ENCODE peak calls at places on chromosomes 13 and 19, in six cellular contexts. A is NCI-H1105; O is activated CD4-positive, CD25-positive, alpha-beta regulatory T cell; M is HT1080; P is tibial artery; G is GM03348. V is an unnamed sample.

GRCh38 chr19:6534451-6535093 is 3.7 kb downstream of the TNFSF9 start:
- DNase-seq in A (no peak), O (no peak), M (no peak), P (no peak), G (no peak), V (no peak)

GRCh38 chr13:62556973-62557372 is 1141.3 kb upstream of the PCDH20 start:
- DNase-seq in A (no peak), O (no peak), M (peak; percentile 7), P (no peak), G (no peak), V (no peak)

GRCh38 chr13:27482996-27483395 is 32.6 kb upstream of the MTIF3 start:
- DNase-seq in A (no peak), O (no peak), M (peak; percentile 21), P (no peak), G (no peak), V (no peak)

GRCh38 chr13:110347535-110348308 is 40.6 kb downstream of the COL4A2 start:
- DNase-seq in A (no peak), O (no peak), M (peak; percentile 94), P (peak; percentile 82), G (peak; percentile 88), V (peak; percentile 91)

GRCh38 chr19:3730457-3730958 is 22.3 kb downstream of the TJP3 start:
- DNase-seq in A (no peak), O (no peak), M (no peak), P (no peak), G (no peak), V (no peak)

GRCh38 chr13:26867451-26868067 is 107.0 kb upstream of the GPR12 start:
- DNase-seq in A (no peak), O (no peak), M (peak; percentile 7), P (no peak), G (peak; percentile 44), V (peak; percentile 6)

GRCh38 chr19:48844472-48844871 is 8.2 kb upstream of the HSD17B14 start:
- DNase-seq in A (no peak), O (no peak), M (peak; percentile 74), P (no peak), G (peak; percentile 58), V (peak; percentile 62)

GRCh38 chr13:109275848-109276247 is 510.5 kb downstream of the IRS2 start:
- DNase-seq in A (no peak), O (no peak), M (peak; percentile 39), P (no peak), G (no peak), V (peak; percentile 39)

GRCh38 chr13:83221813-83222241 is 660.4 kb downstream of the SLITRK1 start:
- DNase-seq in A (no peak), O (no peak), M (peak; percentile 87), P (no peak), G (peak; percentile 16), V (peak; percentile 89)

GRCh38 chr13:109146912-109147624 is 517.7 kb downstream of the MYO16 start:
- DNase-seq in A (no peak), O (no peak), M (peak; percentile 94), P (no peak), G (peak; percentile 65), V (peak; percentile 83)

GRCh38 chr13:22278336-22278929 is 607.6 kb downstream of the FGF9 start:
- DNase-seq in A (peak; percentile 13), O (peak; percentile 7), M (peak; percentile 8), P (peak; percentile 42), G (peak; percentile 56), V (no peak)

GRCh38 chr13:46654956-46655726 is 102.2 kb downstream of the LRCH1 start:
- DNase-seq in A (no peak), O (no peak), M (no peak), P (no peak), G (no peak), V (peak; percentile 38)

V was measured in fibroblast of gingiva.